ENCODE peak calls at places on chromosomes 4 and X, in eight cellular contexts. U is OCI-LY7, H is GM23248, Y is lung, G is transverse colon, K is WERI-Rb-1, E is hepatocyte, D is GM06990. B is an unnamed sample.

GRCh38 chr4:164442167-164442566 is 311.8 kb upstream of the SMIM31 start:
- DNase-seq in D (no peak), K (no peak), U (no peak), E (no peak), G (no peak), Y (no peak), H (no peak), B (no peak)

GRCh38 chr4:16827045-16827444 is 71.4 kb downstream of the LDB2 start:
- DNase-seq in Y (no peak), U (no peak), K (no peak), D (no peak), H (no peak), E (no peak), G (no peak), B (peak; percentile 58)

GRCh38 chr4:4714330-4714729 is 145.1 kb upstream of the MSX1 start:
- DNase-seq in K (no peak), U (no peak), E (no peak), Y (no peak), H (peak; percentile 70), D (no peak), G (no peak), B (no peak)

GRCh38 chrX:153460826-153461225 is 9.6 kb downstream of the HAUS7 start:
- DNase-seq in Y (no peak), K (peak; percentile 83), U (peak; percentile 58), G (peak; percentile 31), H (peak; percentile 56), D (peak; percentile 38), E (peak; percentile 57), B (peak; percentile 88)

GRCh38 chr4:83074086-83074704 is 39.2 kb downstream of the COPS4 start:
- DNase-seq in D (peak; percentile 37), H (peak; percentile 83), U (peak; percentile 86), Y (peak; percentile 36), K (peak; percentile 47), E (peak; percentile 74), G (peak; percentile 30), B (peak; percentile 55)

GRCh38 chrX:18368402-18368801 is 13.9 kb upstream of the SCML2 start:
- DNase-seq in Y (no peak), D (no peak), E (no peak), G (no peak), K (no peak), U (no peak), H (no peak), B (no peak)

GRCh38 chrX:101062171-101062570 is 10.3 kb upstream of the TRMT2B start:
- DNase-seq in U (no peak), H (peak; percentile 36), D (no peak), E (no peak), Y (no peak), K (no peak), G (no peak), B (no peak)

GRCh38 chr4:1984406-1985191 is 24.2 kb downstream of the NELFA start:
- DNase-seq in H (no peak), G (no peak), Y (no peak), E (no peak), D (no peak), K (no peak), U (no peak), B (no peak)

GRCh38 chr4:10283761-10284160 is 167.2 kb upstream of the WDR1 start:
- DNase-seq in G (no peak), Y (no peak), K (no peak), D (no peak), E (no peak), H (no peak), U (no peak), B (no peak)

GRCh38 chr4:70591955-70592582 is at the start of gene AMBN:
- DNase-seq in G (no peak), H (no peak), Y (no peak), E (no peak), K (no peak), U (no peak), D (no peak), B (no peak)

GRCh38 chr4:38069271-38069760 is 109.1 kb downstream of the PTTG2 start:
- DNase-seq in K (no peak), U (peak; percentile 23), G (peak; percentile 72), E (peak; percentile 86), Y (peak; percentile 44), D (no peak), H (peak; percentile 86), B (peak; percentile 88)

GRCh38 chrX:115177941-115178340 is 11.3 kb upstream of the RBMXL3 start:
- DNase-seq in K (no peak), Y (no peak), H (peak; percentile 4), E (peak; percentile 4), G (no peak), U (no peak), D (no peak), B (no peak)

GRCh38 chr4:185868983-185869938 is 57.3 kb upstream of the SORBS2 start:
- DNase-seq in G (no peak), K (no peak), U (no peak), H (no peak), Y (no peak), D (no peak), E (no peak), B (no peak)

GRCh38 chr4:2417765-2418651 is at the start of gene ZFYVE28:
- DNase-seq in Y (no peak), K (peak; percentile 36), U (no peak), E (no peak), D (no peak), G (no peak), H (peak; percentile 58), B (peak; percentile 75)

GRCh38 chrX:346034-346813 is 27.6 kb upstream of the GTPBP6 start:
- DNase-seq in D (no peak), H (no peak), K (peak; percentile 2), G (no peak), E (no peak), U (no peak), Y (no peak), B (no peak)

GRCh38 chr4:15188581-15189539 is 186.6 kb downstream of the CPEB2 start:
- DNase-seq in G (no peak), K (no peak), E (no peak), Y (no peak), U (no peak), H (no peak), D (no peak), B (no peak)

GRCh38 chr4:160826339-160826679 is 1337.5 kb downstream of the FSTL5 start:
- DNase-seq in E (no peak), G (no peak), D (no peak), H (no peak), U (no peak), Y (no peak), K (no peak), B (no peak)

GRCh38 chr4:36215627-36216026 is 28.7 kb downstream of the ARAP2 start:
- DNase-seq in E (no peak), U (no peak), Y (no peak), D (no peak), G (no peak), H (no peak), K (no peak), B (no peak)

GRCh38 chr4:36218121-36218520 is 26.2 kb downstream of the ARAP2 start:
- DNase-seq in K (no peak), Y (no peak), G (no peak), D (no peak), H (no peak), U (no peak), E (no peak), B (no peak)

GRCh38 chr4:36224969-36225903 is 19.1 kb downstream of the ARAP2 start:
- DNase-seq in Y (no peak), E (no peak), U (no peak), G (no peak), K (no peak), H (no peak), D (no peak), B (no peak)

GRCh38 chr4:36222702-36223101 is 21.6 kb downstream of the ARAP2 start:
- DNase-seq in E (no peak), K (no peak), U (no peak), D (no peak), G (no peak), Y (no peak), H (no peak), B (no peak)

GRCh38 chr4:36220776-36221175 is 23.5 kb downstream of the ARAP2 start:
- DNase-seq in D (no peak), K (no peak), G (no peak), U (no peak), E (no peak), Y (no peak), H (no peak), B (no peak)
- H3K36me3 ChIP-seq in D (no peaks in the 10 kb centered on the region), K (no peaks in the 10 kb centered on the region), G (no peaks in the 10 kb centered on the region), U (no peaks in the 10 kb centered on the region), E (no peaks in the 10 kb centered on the region), Y (no peaks in the 10 kb centered on the region), H (no peaks in the 10 kb centered on the region), B (no peaks in the 10 kb centered on the region)

GRCh38 chrX:80602017-80602765 is 181.9 kb downstream of the TENT5D start:
- DNase-seq in K (no peak), Y (no peak), E (no peak), H (no peak), G (no peak), U (no peak), D (no peak), B (no peak)
- H3K36me3 ChIP-seq in K (no peaks in the 10 kb centered on the region), Y (no peaks in the 10 kb centered on the region), E (no peaks in the 10 kb centered on the region), H (no peaks in the 10 kb centered on the region), G (no peaks in the 10 kb centered on the region), U (no peaks in the 10 kb centered on the region), D (no peaks in the 10 kb centered on the region), B (no peaks in the 10 kb centered on the region)

GRCh38 chrX:91331476-91331875 is 103.2 kb upstream of the PABPC5 start:
- DNase-seq in E (no peak), D (no peak), U (no peak), K (no peak), G (no peak), Y (no peak), H (no peak), B (no peak)
- H3K36me3 ChIP-seq in E (no peaks in the 10 kb centered on the region), D (no peaks in the 10 kb centered on the region), U (no peaks in the 10 kb centered on the region), K (no peaks in the 10 kb centered on the region), G (no peaks in the 10 kb centered on the region), Y (no peaks in the 10 kb centered on the region), H (no peaks in the 10 kb centered on the region), B (no peaks in the 10 kb centered on the region)

GRCh38 chr4:7638463-7638862 is 203.7 kb upstream of the PSAPL1 start:
- DNase-seq in K (no peak), E (no peak), U (no peak), G (no peak), Y (no peak), H (no peak), D (no peak), B (no peak)

GRCh38 chr4:7635435-7635834 is 200.7 kb upstream of the PSAPL1 start:
- DNase-seq in U (no peak), D (no peak), H (no peak), Y (no peak), E (no peak), G (no peak), K (no peak), B (no peak)

GRCh38 chr4:7635971-7636508 is 201.3 kb upstream of the PSAPL1 start:
- DNase-seq in E (no peak), Y (no peak), U (no peak), H (no peak), G (no peak), D (no peak), K (no peak), B (no peak)

GRCh38 chr4:7637971-7638370 is 203.2 kb upstream of the PSAPL1 start:
- DNase-seq in E (no peak), Y (no peak), D (no peak), K (no peak), U (no peak), G (no peak), H (no peak), B (no peak)

GRCh38 chr4:7637139-7637538 is 202.4 kb upstream of the PSAPL1 start:
- DNase-seq in U (no peak), K (no peak), Y (no peak), G (no peak), D (no peak), E (no peak), H (no peak), B (no peak)
- H3K36me3 ChIP-seq in U (no peaks in the 10 kb centered on the region), K (peaks cover 27% of the 10 kb centered on the region), Y (no peaks in the 10 kb centered on the region), G (no peaks in the 10 kb centered on the region), D (no peaks in the 10 kb centered on the region), E (no peaks in the 10 kb centered on the region), H (no peaks in the 10 kb centered on the region), B (no peaks in the 10 kb centered on the region)

GRCh38 chr4:6586715-6587325 is 11.8 kb downstream of the MAN2B2 start:
- DNase-seq in K (no peak), H (no peak), E (no peak), U (no peak), G (no peak), D (no peak), Y (no peak), B (no peak)
- H3K36me3 ChIP-seq in K (no peaks in the 10 kb centered on the region), H (no peaks in the 10 kb centered on the region), E (no peaks in the 10 kb centered on the region), U (peaks cover 19% of the 10 kb centered on the region), G (no peaks in the 10 kb centered on the region), D (peaks cover 14% of the 10 kb centered on the region), Y (peaks cover 29% of the 10 kb centered on the region), B (peaks cover 10% of the 10 kb centered on the region)